ENCODE peak calls at places on chromosomes 12 and 14, in six cellular contexts. One of them, this sample, is unnamed. For H3K4me1, the result is how much of the 10 kb centered on the place peaks cover.

GRCh38 chr12:112974904-112975303 is 3.4 kb upstream of the OAS2 start:
- DNase-seq in upper lobe of right lung: no peak
- DNase-seq in body of pancreas: no peak
- DNase-seq in colonic mucosa: no peak
- DNase-seq in effector memory CD4-positive, alpha-beta T cell: no peak
- DNase-seq in endodermal cell: no peak
- DNase-seq in this sample: no peak

GRCh38 chr14:57732886-57733285 is 133.0 kb downstream of the SLC35F4 start:
- DNase-seq in effector memory CD4-positive, alpha-beta T cell: no peak
- DNase-seq in upper lobe of right lung: no peak
- DNase-seq in endodermal cell: no peak
- DNase-seq in colonic mucosa: peak
- DNase-seq in body of pancreas: no peak
- DNase-seq in this sample: no peak

GRCh38 chr12:69240625-69240984 is 1.2 kb downstream of the CPSF6 start:
- DNase-seq in colonic mucosa: no peak
- DNase-seq in endodermal cell: peak
- DNase-seq in upper lobe of right lung: no peak
- DNase-seq in body of pancreas: no peak
- DNase-seq in effector memory CD4-positive, alpha-beta T cell: peak
- DNase-seq in this sample: no peak

GRCh38 chr14:25518347-25518746 is 468.4 kb upstream of the STXBP6 start:
- DNase-seq in endodermal cell: no peak
- DNase-seq in upper lobe of right lung: no peak
- DNase-seq in body of pancreas: no peak
- DNase-seq in colonic mucosa: no peak
- DNase-seq in effector memory CD4-positive, alpha-beta T cell: no peak
- DNase-seq in this sample: no peak

GRCh38 chr12:49984476-49984890 is 11.7 kb downstream of the AQP6 start:
- DNase-seq in colonic mucosa: no peak
- DNase-seq in effector memory CD4-positive, alpha-beta T cell: no peak
- DNase-seq in upper lobe of right lung: peak
- DNase-seq in endodermal cell: peak
- DNase-seq in body of pancreas: no peak
- DNase-seq in this sample: no peak

GRCh38 chr12:1044697-1045096 is 53.7 kb downstream of the ERC1 start:
- DNase-seq in effector memory CD4-positive, alpha-beta T cell: no peak
- DNase-seq in colonic mucosa: no peak
- DNase-seq in upper lobe of right lung: no peak
- DNase-seq in endodermal cell: no peak
- DNase-seq in body of pancreas: no peak
- DNase-seq in this sample: no peak

GRCh38 chr12:39372929-39373328 is 70.0 kb downstream of the KIF21A start:
- DNase-seq in effector memory CD4-positive, alpha-beta T cell: no peak
- DNase-seq in upper lobe of right lung: no peak
- DNase-seq in colonic mucosa: no peak
- DNase-seq in endodermal cell: no peak
- DNase-seq in body of pancreas: no peak
- DNase-seq in this sample: no peak

GRCh38 chr14:54730156-54730961 is 163.4 kb downstream of the SAMD4A start:
- DNase-seq in endodermal cell: no peak
- DNase-seq in effector memory CD4-positive, alpha-beta T cell: no peak
- DNase-seq in upper lobe of right lung: no peak
- DNase-seq in colonic mucosa: no peak
- DNase-seq in body of pancreas: no peak
- DNase-seq in this sample: no peak

GRCh38 chr14:80135305-80136088 is 75.8 kb downstream of the DIO2 start:
- DNase-seq in colonic mucosa: no peak
- DNase-seq in upper lobe of right lung: no peak
- DNase-seq in endodermal cell: no peak
- DNase-seq in effector memory CD4-positive, alpha-beta T cell: no peak
- DNase-seq in body of pancreas: no peak
- DNase-seq in this sample: peak

GRCh38 chr14:104800600-104801283 is at the start of gene ZBTB42:
- DNase-seq in colonic mucosa: peak
- DNase-seq in effector memory CD4-positive, alpha-beta T cell: peak
- DNase-seq in body of pancreas: peak
- DNase-seq in endodermal cell: peak
- DNase-seq in upper lobe of right lung: peak
- DNase-seq in this sample: no peak

GRCh38 chr12:126926023-126926600 is 1340.9 kb upstream of the TMEM132C start:
- DNase-seq in colonic mucosa: no peak
- DNase-seq in body of pancreas: no peak
- DNase-seq in upper lobe of right lung: no peak
- DNase-seq in endodermal cell: no peak
- DNase-seq in effector memory CD4-positive, alpha-beta T cell: no peak
- DNase-seq in this sample: no peak

GRCh38 chr14:74547331-74547927 is 53.9 kb downstream of the ISCA2 start:
- DNase-seq in colonic mucosa: no peak
- DNase-seq in effector memory CD4-positive, alpha-beta T cell: no peak
- DNase-seq in upper lobe of right lung: no peak
- DNase-seq in endodermal cell: peak
- DNase-seq in body of pancreas: no peak
- DNase-seq in this sample: no peak

GRCh38 chr12:89733579-89734201 is 25.1 kb upstream of the ATP2B1 start:
- DNase-seq in effector memory CD4-positive, alpha-beta T cell: no peak
- DNase-seq in endodermal cell: no peak
- DNase-seq in body of pancreas: no peak
- DNase-seq in colonic mucosa: no peak
- DNase-seq in upper lobe of right lung: no peak
- DNase-seq in this sample: peak

GRCh38 chr14:104799657-104800599 is 973 bp upstream of the ZBTB42 start:
- DNase-seq in body of pancreas: peak
- DNase-seq in colonic mucosa: peak
- DNase-seq in effector memory CD4-positive, alpha-beta T cell: peak
- DNase-seq in endodermal cell: peak
- DNase-seq in upper lobe of right lung: peak
- DNase-seq in this sample: no peak

GRCh38 chr14:38419579-38419978 is 163.7 kb upstream of the CLEC14A start:
- DNase-seq in colonic mucosa: no peak
- DNase-seq in effector memory CD4-positive, alpha-beta T cell: no peak
- DNase-seq in body of pancreas: no peak
- DNase-seq in upper lobe of right lung: no peak
- DNase-seq in endodermal cell: no peak
- DNase-seq in this sample: no peak

GRCh38 chr12:49478949-49479664 is 59.7 kb upstream of the KCNH3 start:
- DNase-seq in endodermal cell: peak
- DNase-seq in colonic mucosa: no peak
- DNase-seq in upper lobe of right lung: no peak
- DNase-seq in effector memory CD4-positive, alpha-beta T cell: no peak
- DNase-seq in body of pancreas: no peak
- DNase-seq in this sample: peak

GRCh38 chr14:94173885-94174621 is at the start of gene PPP4R4:
- DNase-seq in upper lobe of right lung: peak
- DNase-seq in colonic mucosa: peak
- DNase-seq in endodermal cell: peak
- DNase-seq in effector memory CD4-positive, alpha-beta T cell: peak
- DNase-seq in body of pancreas: peak
- DNase-seq in this sample: peak

GRCh38 chr14:85702191-85702590 is 172.2 kb downstream of the FLRT2 start:
- DNase-seq in effector memory CD4-positive, alpha-beta T cell: no peak
- DNase-seq in endodermal cell: no peak
- DNase-seq in colonic mucosa: no peak
- DNase-seq in body of pancreas: no peak
- DNase-seq in upper lobe of right lung: no peak
- DNase-seq in this sample: no peak

GRCh38 chr14:102768223-102769048 is 8.8 kb upstream of the TRAF3 start:
- DNase-seq in endodermal cell: no peak
- DNase-seq in upper lobe of right lung: no peak
- DNase-seq in effector memory CD4-positive, alpha-beta T cell: no peak
- DNase-seq in colonic mucosa: no peak
- DNase-seq in body of pancreas: no peak
- DNase-seq in this sample: no peak

GRCh38 chr14:68715032-68715924 is 77.6 kb downstream of the ZFP36L1 start:
- DNase-seq in upper lobe of right lung: no peak
- DNase-seq in endodermal cell: no peak
- DNase-seq in colonic mucosa: no peak
- DNase-seq in body of pancreas: no peak
- DNase-seq in effector memory CD4-positive, alpha-beta T cell: no peak
- DNase-seq in this sample: peak

GRCh38 chr14:81169711-81170103 is 51.1 kb downstream of the GTF2A1 start:
- DNase-seq in upper lobe of right lung: peak
- DNase-seq in effector memory CD4-positive, alpha-beta T cell: no peak
- DNase-seq in body of pancreas: peak
- DNase-seq in colonic mucosa: peak
- DNase-seq in endodermal cell: no peak
- DNase-seq in this sample: no peak

GRCh38 chr12:53585726-53586125 is 40.5 kb downstream of the ATF7 start:
- DNase-seq in body of pancreas: no peak
- DNase-seq in colonic mucosa: no peak
- DNase-seq in effector memory CD4-positive, alpha-beta T cell: no peak
- DNase-seq in endodermal cell: no peak
- DNase-seq in upper lobe of right lung: no peak
- DNase-seq in this sample: no peak

GRCh38 chr14:94562941-94563883 is 2.0 kb downstream of the SERPINA4 start:
- DNase-seq in body of pancreas: peak
- DNase-seq in effector memory CD4-positive, alpha-beta T cell: no peak
- DNase-seq in upper lobe of right lung: peak
- DNase-seq in colonic mucosa: no peak
- DNase-seq in endodermal cell: no peak
- DNase-seq in this sample: no peak

GRCh38 chr12:12839886-12840285 is 26.7 kb downstream of the DDX47 start:
- DNase-seq in upper lobe of right lung: peak
- DNase-seq in endodermal cell: no peak
- DNase-seq in body of pancreas: no peak
- DNase-seq in effector memory CD4-positive, alpha-beta T cell: no peak
- DNase-seq in colonic mucosa: peak
- DNase-seq in this sample: peak

DNA sequence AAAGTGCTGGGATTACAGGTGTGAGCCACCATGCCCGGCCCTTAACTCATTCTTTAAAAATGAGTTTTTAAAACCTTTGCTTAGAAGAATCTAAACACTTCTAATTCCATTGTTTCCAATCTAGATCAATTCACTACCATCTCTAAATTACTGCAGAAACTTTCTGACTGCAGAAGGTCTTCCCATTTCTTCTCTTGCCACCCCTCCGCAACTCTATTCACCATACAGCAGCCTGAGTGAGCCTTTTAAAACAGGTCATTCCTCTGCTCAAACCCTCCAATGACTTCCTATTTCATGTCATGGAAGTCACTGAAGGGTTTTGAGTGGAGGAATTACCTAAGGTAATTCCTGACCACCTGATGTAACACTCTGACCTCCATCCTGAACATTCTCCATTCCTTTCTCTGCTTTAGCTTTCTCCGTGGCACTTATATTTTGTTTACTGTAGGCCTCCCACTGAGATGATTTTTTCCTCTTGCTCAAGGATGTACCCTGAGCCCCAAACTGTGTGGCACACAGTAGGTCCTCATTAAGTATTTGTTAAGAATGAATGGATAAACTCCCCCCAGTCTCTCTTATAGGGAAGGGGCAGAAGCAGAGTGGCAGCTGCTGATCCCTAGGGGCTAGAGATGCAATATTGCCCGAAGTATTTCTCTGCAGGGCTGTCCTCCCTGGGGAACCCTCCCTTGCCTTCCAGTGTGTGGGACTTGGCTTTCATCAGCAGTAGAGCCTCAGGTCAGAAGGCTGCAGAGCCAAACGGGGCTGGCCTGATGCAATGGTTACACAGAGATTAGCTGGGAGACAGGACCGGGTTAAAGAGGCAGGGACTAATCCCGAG is 1.2 kb downstream of the DDIT3 start:
- DNase-seq in effector memory CD4-positive, alpha-beta T cell: no peak
- DNase-seq in endodermal cell: no peak
- DNase-seq in colonic mucosa: peak
- DNase-seq in upper lobe of right lung: no peak
- DNase-seq in body of pancreas: peak
- DNase-seq in this sample: no peak
- H3K4me1 ChIP-seq in effector memory CD4-positive, alpha-beta T cell: under half
- H3K4me1 ChIP-seq in endodermal cell: under half
- H3K4me1 ChIP-seq in colonic mucosa: under half
- H3K4me1 ChIP-seq in upper lobe of right lung: under half
- H3K4me1 ChIP-seq in body of pancreas: half or more
- H3K4me1 ChIP-seq in this sample: under half

DNA sequence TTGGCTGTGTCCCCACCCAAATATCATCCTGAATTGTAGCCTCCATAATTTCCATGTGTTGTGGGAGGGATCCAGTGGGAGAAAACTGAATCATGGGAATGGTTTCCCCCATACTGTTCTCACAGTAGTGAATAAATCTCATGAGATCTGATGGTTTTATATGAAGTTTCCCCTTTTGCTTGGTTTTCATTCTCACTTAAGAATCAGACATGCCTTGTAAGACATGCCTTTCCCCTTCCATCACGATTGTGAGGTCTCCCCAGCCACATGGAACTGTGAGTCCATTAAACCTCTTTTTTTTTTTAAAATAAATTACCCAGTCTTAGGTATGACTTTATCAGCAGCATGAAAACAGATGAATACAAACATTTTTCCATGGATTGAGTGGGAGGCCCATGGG is 652.9 kb downstream of the ETNK1 start:
- DNase-seq in upper lobe of right lung: no peak
- DNase-seq in effector memory CD4-positive, alpha-beta T cell: no peak
- DNase-seq in colonic mucosa: no peak
- DNase-seq in endodermal cell: no peak
- DNase-seq in body of pancreas: no peak
- DNase-seq in this sample: no peak
- H3K27ac ChIP-seq in upper lobe of right lung: no peak
- H3K27ac ChIP-seq in effector memory CD4-positive, alpha-beta T cell: no peak
- H3K27ac ChIP-seq in colonic mucosa: no peak
- H3K27ac ChIP-seq in endodermal cell: no peak
- H3K27ac ChIP-seq in body of pancreas: no peak
- H3K27ac ChIP-seq in this sample: no peak

DNA sequence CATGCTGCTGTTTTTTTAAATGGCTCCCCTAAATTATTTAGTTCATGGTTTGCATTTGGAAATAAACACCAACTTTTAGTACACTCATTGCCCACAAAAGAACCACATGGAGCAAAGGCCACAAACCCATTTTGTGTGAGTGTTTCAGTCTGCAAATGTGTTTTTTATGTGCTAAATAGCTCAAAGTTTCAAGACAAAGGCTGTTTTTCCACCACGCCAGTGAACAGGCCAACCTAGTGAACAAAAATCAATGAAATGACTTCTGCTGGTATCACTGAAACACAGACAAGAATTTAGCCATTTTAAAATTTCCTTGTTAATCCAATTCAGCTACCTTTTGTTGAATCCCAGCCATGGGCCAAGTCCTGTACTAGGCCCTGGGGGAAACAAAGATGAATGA is 52.3 kb downstream of the PLXNC1 start:
- DNase-seq in upper lobe of right lung: no peak
- DNase-seq in effector memory CD4-positive, alpha-beta T cell: no peak
- DNase-seq in colonic mucosa: no peak
- DNase-seq in endodermal cell: no peak
- DNase-seq in body of pancreas: no peak
- DNase-seq in this sample: no peak
- H3K4me1 ChIP-seq in upper lobe of right lung: under half
- H3K4me1 ChIP-seq in effector memory CD4-positive, alpha-beta T cell: under half
- H3K4me1 ChIP-seq in colonic mucosa: under half
- H3K4me1 ChIP-seq in endodermal cell: under half
- H3K4me1 ChIP-seq in body of pancreas: under half
- H3K4me1 ChIP-seq in this sample: under half

DNA sequence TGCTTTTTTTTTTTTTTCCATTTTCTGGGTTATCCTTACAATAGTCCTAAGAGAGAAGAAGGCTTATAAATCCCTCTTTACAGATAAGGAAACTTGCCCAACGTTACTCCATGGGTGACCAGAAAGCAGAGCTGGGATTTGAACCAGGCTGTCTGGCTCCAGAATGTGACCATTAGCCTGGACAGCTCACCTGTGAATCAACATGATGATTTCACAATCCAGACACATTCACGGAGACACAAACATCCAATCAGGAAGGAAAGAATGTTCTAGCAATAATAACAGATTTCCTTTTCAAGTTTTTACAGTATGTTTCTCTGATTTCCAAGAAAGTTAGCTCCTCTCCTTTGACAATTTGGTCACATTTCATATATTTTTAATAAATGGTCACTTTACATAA is 118.3 kb downstream of the GALC start:
- DNase-seq in colonic mucosa: no peak
- DNase-seq in effector memory CD4-positive, alpha-beta T cell: no peak
- DNase-seq in upper lobe of right lung: no peak
- DNase-seq in endodermal cell: no peak
- DNase-seq in body of pancreas: no peak
- DNase-seq in this sample: no peak
- H3K27ac ChIP-seq in colonic mucosa: no peak
- H3K27ac ChIP-seq in effector memory CD4-positive, alpha-beta T cell: no peak
- H3K27ac ChIP-seq in upper lobe of right lung: no peak
- H3K27ac ChIP-seq in endodermal cell: no peak
- H3K27ac ChIP-seq in body of pancreas: no peak
- H3K27ac ChIP-seq in this sample: no peak